ENCODE peak calls at places on chromosomes 6 and 20, in ten cellular contexts. M is CD8-positive, alpha-beta T cell; E is IMR-90; D is heart right ventricle; U is ascending aorta; R is tibial artery; N is breast epithelium; T is GM12878; V is OCI-LY7; K is lung. Y is an unnamed sample.
A peak's percentile ranks its signal among the peaks of the same experiment; 100 is the strongest.

GRCh38 chr6:101824551-101825345 is 431.2 kb downstream of the GRIK2 start:
- DNase-seq in M (no peak), E (peak; percentile 25), D (no peak), U (no peak), R (no peak), N (no peak), T (no peak), V (no peak), K (no peak), Y (no peak)

GRCh38 chr20:53737404-53738038 is 143.9 kb upstream of the ZNF217 start:
- DNase-seq in M (no peak), E (no peak), D (no peak), U (no peak), R (no peak), N (no peak), T (no peak), V (no peak), K (no peak), Y (no peak)

GRCh38 chr6:136788069-136788902 is 4.0 kb downstream of the MAP3K5 start:
- DNase-seq in M (no peak), E (peak; percentile 89), D (no peak), U (no peak), R (no peak), N (no peak), T (no peak), V (no peak), K (no peak), Y (peak; percentile 79)

GRCh38 chr20:41058007-41058673 is 29.5 kb downstream of the TOP1 start:
- DNase-seq in M (no peak), E (peak; percentile 93), D (no peak), U (no peak), R (no peak), N (no peak), T (no peak), V (no peak), K (peak; percentile 61), Y (no peak)

GRCh38 chr6:43997342-43997677 is 129.9 kb downstream of the MRPL14 start:
- DNase-seq in M (no peak), E (no peak), D (no peak), U (no peak), R (peak; percentile 7), N (no peak), T (no peak), V (no peak), K (no peak), Y (no peak)

GRCh38 chr6:54786154-54786553 is 60.4 kb upstream of the FAM83B start:
- DNase-seq in M (no peak), E (no peak), D (no peak), U (no peak), R (no peak), N (no peak), T (no peak), V (no peak), K (no peak), Y (no peak)

GRCh38 chr6:156250593-156250992 is 526.6 kb upstream of the ARID1B start:
- DNase-seq in M (no peak), E (peak; percentile 19), D (no peak), U (no peak), R (no peak), N (no peak), T (no peak), V (no peak), K (no peak), Y (no peak)

GRCh38 chr6:27752038-27752885 is 159.9 kb downstream of the OR2B2 start:
- DNase-seq in M (peak; percentile 21), E (peak; percentile 76), D (peak; percentile 33), U (no peak), R (peak; percentile 40), N (peak; percentile 38), T (peak; percentile 68), V (peak; percentile 82), K (peak; percentile 46), Y (peak; percentile 76)

DNA sequence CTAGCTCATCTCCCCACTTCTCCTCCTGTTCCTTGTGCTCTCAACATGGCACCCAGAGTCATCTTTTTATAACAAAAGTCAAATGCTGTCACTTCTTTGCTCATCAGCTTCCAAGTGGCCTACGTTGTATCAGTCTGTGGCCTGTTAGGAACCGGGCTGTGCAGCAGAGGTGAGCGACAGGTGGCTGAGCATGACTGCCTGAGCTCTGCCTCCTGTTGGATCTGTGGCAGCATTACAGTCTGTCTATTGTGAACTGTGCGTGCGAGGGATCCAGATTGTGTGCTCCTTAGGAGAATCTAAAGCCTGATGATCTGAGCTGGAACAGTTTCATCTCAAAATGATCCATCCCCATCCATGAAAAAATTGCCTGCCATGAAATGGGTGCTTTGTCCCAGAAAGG is 129.6 kb downstream of the FNDC1 start:
- DNase-seq in M (no peak), E (no peak), D (no peak), U (no peak), R (no peak), N (no peak), T (no peak), V (no peak), K (no peak), Y (no peak)
- TF ChIP-seq CTCF in M (no peak), E (no peak), D (no peak), U (no peak), R (no peak), N (no peak), T (no peak), V (peak; percentile 43), K (no peak), Y (no peak)

GRCh38 chr6:35449287-35449881 is 2.8 kb upstream of the FANCE start:
- DNase-seq in M (no peak), E (peak; percentile 72), D (no peak), U (no peak), R (no peak), N (no peak), T (no peak), V (peak; percentile 87), K (no peak), Y (no peak)

GRCh38 chr6:35452186-35453090 is at the start of gene FANCE:
- DNase-seq in M (peak; percentile 88), E (peak; percentile 86), D (peak; percentile 97), U (peak; percentile 69), R (peak; percentile 94), N (peak; percentile 89), T (peak; percentile 72), V (peak; percentile 93), K (peak; percentile 95), Y (peak; percentile 64)

GRCh38 chr6:35454843-35455110 is 2.6 kb downstream of the FANCE start:
- DNase-seq in M (no peak), E (no peak), D (no peak), U (no peak), R (no peak), N (no peak), T (no peak), V (no peak), K (no peak), Y (no peak)

GRCh38 chr6:35451354-35452185 is 568 bp upstream of the FANCE start:
- DNase-seq in M (no peak), E (no peak), D (no peak), U (no peak), R (no peak), N (no peak), T (no peak), V (no peak), K (no peak), Y (no peak)

DNA sequence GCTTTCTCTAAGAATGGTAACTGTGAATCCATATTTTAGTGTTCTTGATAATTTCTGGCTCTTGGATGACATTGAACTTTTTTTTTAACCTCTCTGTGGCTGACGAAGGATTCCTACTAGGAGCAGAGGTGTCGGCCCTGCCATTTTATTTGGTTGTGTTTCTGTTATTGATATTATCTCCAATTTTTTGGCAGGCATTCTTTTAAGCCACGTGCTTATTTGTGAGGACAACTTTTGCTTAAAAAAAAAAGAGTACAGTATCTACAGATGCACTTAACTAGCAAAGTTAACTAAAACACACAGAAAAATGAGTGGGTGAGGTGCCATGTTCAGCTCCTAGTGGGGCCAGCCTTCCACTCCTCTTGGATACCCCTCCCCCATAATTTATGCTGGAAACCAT is 1.1 kb downstream of the FANCE start:
- DNase-seq in M (no peak), E (no peak), D (no peak), U (no peak), R (no peak), N (no peak), T (no peak), V (no peak), K (no peak), Y (no peak)
- H3K4me3 ChIP-seq in M (no peak overlapping the region), E (peak overlapping the region; percentile 87), D (peak overlapping the region; percentile 68), U (peak overlapping the region; percentile 82), R (peak overlapping the region; percentile 62), N (peak overlapping the region; percentile 59), T (peak overlapping the region; percentile 81), V (peak overlapping the region; percentile 85), K (no peak overlapping the region), Y (peak overlapping the region; percentile 55)

GRCh38 chr20:17652411-17652810 is 29.6 kb downstream of the RRBP1 start:
- DNase-seq in M (no peak), E (no peak), D (no peak), U (no peak), R (peak; percentile 18), N (no peak), T (no peak), V (no peak), K (no peak), Y (no peak)

GRCh38 chr20:17653835-17654648 is 28.0 kb downstream of the RRBP1 start:
- DNase-seq in M (no peak), E (no peak), D (no peak), U (no peak), R (peak; percentile 18), N (no peak), T (no peak), V (no peak), K (no peak), Y (no peak)

GRCh38 chr20:17650816-17651760 is 31.0 kb downstream of the RRBP1 start:
- DNase-seq in M (no peak), E (peak; percentile 59), D (no peak), U (no peak), R (peak; percentile 21), N (no peak), T (no peak), V (no peak), K (no peak), Y (no peak)

GRCh38 chr20:17650301-17650761 is 31.7 kb downstream of the RRBP1 start:
- DNase-seq in M (no peak), E (no peak), D (no peak), U (no peak), R (peak; percentile 19), N (no peak), T (no peak), V (peak; percentile 39), K (no peak), Y (no peak)

DNA sequence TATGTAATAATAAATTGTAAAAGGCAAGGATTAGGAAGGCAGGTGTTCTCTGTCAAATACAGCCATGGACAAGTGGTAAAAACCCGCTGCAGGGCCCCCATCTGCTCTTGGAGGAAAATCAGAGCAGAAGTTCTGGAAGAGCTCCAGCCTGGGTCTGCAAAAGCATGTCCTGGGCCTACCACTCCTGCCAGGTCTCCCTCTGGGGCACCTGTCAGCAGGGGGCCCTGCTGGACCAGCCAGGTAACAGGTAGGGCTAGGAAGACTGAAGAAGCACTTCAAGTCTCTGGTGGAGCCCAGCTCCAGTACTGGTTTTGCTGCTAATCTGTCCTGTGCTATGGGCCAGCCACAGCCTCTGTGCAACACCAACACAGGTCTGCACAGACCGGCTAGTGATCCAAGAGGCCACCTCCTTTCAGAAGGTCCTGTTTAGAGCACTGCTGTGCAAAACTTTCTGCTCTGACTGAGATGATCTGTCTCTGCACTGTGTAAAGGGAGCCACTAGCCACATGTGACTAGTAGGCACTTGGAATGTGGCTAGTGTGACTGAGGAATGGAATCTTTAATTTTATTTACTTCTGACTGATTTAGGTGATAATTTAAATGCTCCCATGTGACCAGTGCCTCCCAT is 30.2 kb downstream of the RRBP1 start:
- DNase-seq in M (no peak), E (no peak), D (no peak), U (no peak), R (peak; percentile 13), N (no peak), T (no peak), V (peak; percentile 28), K (no peak), Y (no peak)
- TF ChIP-seq CTCF in M (no peak), E (no peak), D (no peak), U (no peak), R (no peak), N (no peak), T (no peak), V (peak; percentile 54), K (no peak), Y (no peak)

GRCh38 chr6:37280162-37280895 is 22.4 kb upstream of the TMEM217 start:
- DNase-seq in M (no peak), E (no peak), D (no peak), U (no peak), R (no peak), N (no peak), T (no peak), V (no peak), K (no peak), Y (no peak)
- H3K4me3 ChIP-seq in M (no peak overlapping the region), E (no peak overlapping the region), D (no peak overlapping the region), U (no peak overlapping the region), R (no peak overlapping the region), N (no peak overlapping the region), T (no peak overlapping the region), V (no peak overlapping the region), K (no peak overlapping the region), Y (no peak overlapping the region)